ENCODE peak calls at places on chromosomes 6 and 20, in five cellular contexts. One of them, this sample, is unnamed.

GRCh38 chr6:45880139-45880538 is 135.5 kb downstream of the CLIC5 start:
- DNase-seq in A673: no peak
- DNase-seq in endodermal cell: peak
- DNase-seq in choroid plexus epithelial cell: no peak
- DNase-seq in GM12865: no peak
- DNase-seq in this sample: no peak

GRCh38 chr20:669573-669972 is 6.0 kb downstream of the SCRT2 start:
- DNase-seq in A673: no peak
- DNase-seq in endodermal cell: no peak
- DNase-seq in choroid plexus epithelial cell: no peak
- DNase-seq in GM12865: no peak
- DNase-seq in this sample: no peak

GRCh38 chr20:37845261-37845681 is 57.7 kb upstream of the VSTM2L start:
- DNase-seq in A673: peak
- DNase-seq in endodermal cell: peak
- DNase-seq in choroid plexus epithelial cell: no peak
- DNase-seq in GM12865: no peak
- DNase-seq in this sample: no peak

GRCh38 chr6:118467181-118467580 is 80.9 kb upstream of the PLN start:
- DNase-seq in A673: no peak
- DNase-seq in endodermal cell: no peak
- DNase-seq in choroid plexus epithelial cell: no peak
- DNase-seq in GM12865: peak
- DNase-seq in this sample: no peak

GRCh38 chr20:16476032-16476431 is 97.2 kb downstream of the KIF16B start:
- DNase-seq in A673: peak
- DNase-seq in endodermal cell: no peak
- DNase-seq in choroid plexus epithelial cell: peak
- DNase-seq in GM12865: peak
- DNase-seq in this sample: peak

GRCh38 chr20:53547664-53548239 is 45.9 kb downstream of the ZNF217 start:
- DNase-seq in A673: peak
- DNase-seq in endodermal cell: peak
- DNase-seq in choroid plexus epithelial cell: peak
- DNase-seq in GM12865: peak
- DNase-seq in this sample: peak

GRCh38 chr20:23060629-23061028 is 11.2 kb upstream of the THBD start:
- DNase-seq in A673: no peak
- DNase-seq in endodermal cell: no peak
- DNase-seq in choroid plexus epithelial cell: no peak
- DNase-seq in GM12865: no peak
- DNase-seq in this sample: no peak

GRCh38 chr20:4135385-4136077 is 120.2 kb upstream of the RNF24 start:
- DNase-seq in A673: peak
- DNase-seq in endodermal cell: peak
- DNase-seq in choroid plexus epithelial cell: peak
- DNase-seq in GM12865: no peak
- DNase-seq in this sample: no peak

GRCh38 chr20:12113075-12113467 is 195.4 kb downstream of the BTBD3 start:
- DNase-seq in A673: no peak
- DNase-seq in endodermal cell: no peak
- DNase-seq in choroid plexus epithelial cell: no peak
- DNase-seq in GM12865: no peak
- DNase-seq in this sample: no peak

DNA sequence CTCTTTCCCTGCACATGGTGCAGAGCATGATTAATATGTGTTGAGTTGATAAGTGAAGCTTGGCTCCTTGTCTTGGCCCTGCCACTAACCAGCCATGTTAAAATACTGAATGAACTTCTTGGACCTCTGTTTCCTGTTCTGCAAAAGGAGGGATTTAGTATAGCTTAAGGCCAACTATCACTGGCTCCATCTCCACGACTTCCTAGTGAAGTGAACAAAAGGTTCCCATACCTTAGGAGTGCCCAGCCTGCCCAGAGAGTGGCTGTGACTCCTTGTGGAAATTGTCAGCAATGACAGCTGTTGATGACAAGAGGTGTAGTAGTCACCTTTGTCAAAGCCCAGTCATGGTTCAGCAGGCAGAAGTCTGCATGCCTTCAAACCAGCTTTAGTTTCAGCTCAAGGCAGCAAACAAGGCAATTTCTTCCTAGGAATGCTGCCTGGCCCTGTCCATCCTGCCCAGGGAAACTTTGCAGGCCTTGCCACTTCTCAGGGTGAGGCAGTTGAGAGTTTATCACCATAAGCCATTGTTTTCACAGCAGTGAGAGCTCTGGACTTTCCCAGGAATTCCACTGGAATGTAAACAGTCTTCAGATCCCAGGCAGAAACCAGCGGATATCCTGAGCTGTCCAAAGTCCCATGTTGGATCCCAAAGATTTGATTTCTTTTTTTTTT is 169.7 kb upstream of the TNFAIP3 start:
- DNase-seq in A673: no peak
- DNase-seq in endodermal cell: peak
- DNase-seq in choroid plexus epithelial cell: no peak
- DNase-seq in GM12865: peak
- DNase-seq in this sample: no peak
- TF ChIP-seq CTCF in A673: no peak
- TF ChIP-seq CTCF in endodermal cell: peak
- TF ChIP-seq CTCF in choroid plexus epithelial cell: no peak
- TF ChIP-seq CTCF in GM12865: peak
- TF ChIP-seq CTCF in this sample: no peak

DNA sequence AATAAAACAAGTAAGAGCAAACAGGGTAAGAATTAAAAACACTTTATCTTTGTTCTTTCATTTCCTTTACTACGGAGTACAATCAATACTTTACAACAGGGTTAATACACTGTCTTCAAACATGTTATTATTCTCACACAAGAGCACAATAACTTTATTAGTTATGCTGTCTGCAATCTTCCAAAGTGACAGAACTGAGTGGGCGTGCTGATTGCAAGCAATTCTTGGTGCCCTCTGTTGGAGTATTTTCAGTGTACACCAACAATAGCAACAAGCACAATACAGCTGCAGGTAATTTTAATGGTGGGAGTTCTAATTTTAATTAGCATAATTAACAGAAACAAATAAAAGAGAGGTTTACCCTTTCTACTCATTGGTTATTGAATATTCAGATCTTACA is 33.9 kb upstream of the PTPRK start:
- DNase-seq in A673: peak
- DNase-seq in endodermal cell: no peak
- DNase-seq in choroid plexus epithelial cell: peak
- DNase-seq in GM12865: no peak
- DNase-seq in this sample: no peak
- TF ChIP-seq CTCF in A673: peak
- TF ChIP-seq CTCF in endodermal cell: peak
- TF ChIP-seq CTCF in choroid plexus epithelial cell: peak
- TF ChIP-seq CTCF in GM12865: no peak
- TF ChIP-seq CTCF in this sample: peak

GRCh38 chr20:51158226-51158625 is 135.3 kb upstream of the KCNG1 start:
- DNase-seq in A673: no peak
- DNase-seq in endodermal cell: no peak
- DNase-seq in choroid plexus epithelial cell: no peak
- DNase-seq in GM12865: no peak
- DNase-seq in this sample: no peak
- TF ChIP-seq CTCF in A673: no peak
- TF ChIP-seq CTCF in endodermal cell: no peak
- TF ChIP-seq CTCF in choroid plexus epithelial cell: no peak
- TF ChIP-seq CTCF in GM12865: no peak
- TF ChIP-seq CTCF in this sample: no peak

GRCh38 chr6:159852877-159853276 is 37.9 kb upstream of the MAS1 start:
- DNase-seq in A673: peak
- DNase-seq in endodermal cell: no peak
- DNase-seq in choroid plexus epithelial cell: no peak
- DNase-seq in GM12865: peak
- DNase-seq in this sample: peak
- TF ChIP-seq CTCF in A673: peak
- TF ChIP-seq CTCF in endodermal cell: peak
- TF ChIP-seq CTCF in choroid plexus epithelial cell: peak
- TF ChIP-seq CTCF in GM12865: peak
- TF ChIP-seq CTCF in this sample: peak

GRCh38 chr6:113978084-113978675 is 7.2 kb upstream of the HDAC2 start:
- DNase-seq in A673: no peak
- DNase-seq in endodermal cell: no peak
- DNase-seq in choroid plexus epithelial cell: no peak
- DNase-seq in GM12865: no peak
- DNase-seq in this sample: no peak

GRCh38 chr6:113982055-113982550 is 11.2 kb upstream of the HDAC2 start:
- DNase-seq in A673: no peak
- DNase-seq in endodermal cell: no peak
- DNase-seq in choroid plexus epithelial cell: no peak
- DNase-seq in GM12865: no peak
- DNase-seq in this sample: no peak

GRCh38 chr6:113979930-113980329 is 9.0 kb upstream of the HDAC2 start:
- DNase-seq in A673: no peak
- DNase-seq in endodermal cell: no peak
- DNase-seq in choroid plexus epithelial cell: no peak
- DNase-seq in GM12865: no peak
- DNase-seq in this sample: peak

GRCh38 chr6:113976806-113977205 is 5.9 kb upstream of the HDAC2 start:
- DNase-seq in A673: no peak
- DNase-seq in endodermal cell: no peak
- DNase-seq in choroid plexus epithelial cell: no peak
- DNase-seq in GM12865: no peak
- DNase-seq in this sample: no peak

GRCh38 chr6:113980937-113981554 is 10.1 kb upstream of the HDAC2 start:
- DNase-seq in A673: peak
- DNase-seq in endodermal cell: peak
- DNase-seq in choroid plexus epithelial cell: peak
- DNase-seq in GM12865: peak
- DNase-seq in this sample: peak
- TF ChIP-seq CTCF in A673: peak
- TF ChIP-seq CTCF in endodermal cell: peak
- TF ChIP-seq CTCF in choroid plexus epithelial cell: peak
- TF ChIP-seq CTCF in GM12865: peak
- TF ChIP-seq CTCF in this sample: peak

GRCh38 chr6:104940881-104941693 is 15.8 kb upstream of the LIN28B start:
- DNase-seq in A673: peak
- DNase-seq in endodermal cell: peak
- DNase-seq in choroid plexus epithelial cell: peak
- DNase-seq in GM12865: peak
- DNase-seq in this sample: no peak
- TF ChIP-seq CTCF in A673: peak
- TF ChIP-seq CTCF in endodermal cell: peak
- TF ChIP-seq CTCF in choroid plexus epithelial cell: peak
- TF ChIP-seq CTCF in GM12865: peak
- TF ChIP-seq CTCF in this sample: no peak

DNA sequence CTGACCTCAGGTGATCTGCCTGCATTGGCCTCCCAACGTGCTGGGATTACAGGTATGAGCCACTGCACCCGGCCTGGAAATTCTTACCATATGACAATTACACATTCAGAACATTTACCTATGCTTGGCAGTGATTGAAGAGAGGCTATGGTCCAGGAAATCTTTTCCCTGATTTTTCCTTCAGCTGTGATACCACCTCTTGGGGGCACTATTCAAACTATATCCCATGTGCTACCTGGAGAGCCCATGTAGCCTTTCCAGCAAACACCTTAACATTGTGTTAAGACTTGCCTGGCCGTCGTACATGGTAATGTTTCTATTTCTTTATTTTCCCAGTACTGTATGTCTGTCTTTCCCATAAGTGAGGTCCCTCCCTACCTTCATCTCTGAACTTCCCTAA is 61.7 kb upstream of the C20orf144 start:
- DNase-seq in A673: no peak
- DNase-seq in endodermal cell: no peak
- DNase-seq in choroid plexus epithelial cell: no peak
- DNase-seq in GM12865: no peak
- DNase-seq in this sample: no peak
- TF ChIP-seq CTCF in A673: no peak
- TF ChIP-seq CTCF in endodermal cell: peak
- TF ChIP-seq CTCF in choroid plexus epithelial cell: no peak
- TF ChIP-seq CTCF in GM12865: no peak
- TF ChIP-seq CTCF in this sample: peak

GRCh38 chr6:37115236-37115894 is 54.6 kb upstream of the PIM1 start:
- DNase-seq in A673: no peak
- DNase-seq in endodermal cell: no peak
- DNase-seq in choroid plexus epithelial cell: peak
- DNase-seq in GM12865: no peak
- DNase-seq in this sample: no peak
- TF ChIP-seq CTCF in A673: no peak
- TF ChIP-seq CTCF in endodermal cell: no peak
- TF ChIP-seq CTCF in choroid plexus epithelial cell: no peak
- TF ChIP-seq CTCF in GM12865: no peak
- TF ChIP-seq CTCF in this sample: no peak

GRCh38 chr20:62137092-62137384 is 6.2 kb downstream of the PSMA7 start:
- DNase-seq in A673: no peak
- DNase-seq in endodermal cell: no peak
- DNase-seq in choroid plexus epithelial cell: no peak
- DNase-seq in GM12865: no peak
- DNase-seq in this sample: no peak
- TF ChIP-seq CTCF in A673: peak
- TF ChIP-seq CTCF in endodermal cell: no peak
- TF ChIP-seq CTCF in choroid plexus epithelial cell: no peak
- TF ChIP-seq CTCF in GM12865: no peak
- TF ChIP-seq CTCF in this sample: peak

DNA sequence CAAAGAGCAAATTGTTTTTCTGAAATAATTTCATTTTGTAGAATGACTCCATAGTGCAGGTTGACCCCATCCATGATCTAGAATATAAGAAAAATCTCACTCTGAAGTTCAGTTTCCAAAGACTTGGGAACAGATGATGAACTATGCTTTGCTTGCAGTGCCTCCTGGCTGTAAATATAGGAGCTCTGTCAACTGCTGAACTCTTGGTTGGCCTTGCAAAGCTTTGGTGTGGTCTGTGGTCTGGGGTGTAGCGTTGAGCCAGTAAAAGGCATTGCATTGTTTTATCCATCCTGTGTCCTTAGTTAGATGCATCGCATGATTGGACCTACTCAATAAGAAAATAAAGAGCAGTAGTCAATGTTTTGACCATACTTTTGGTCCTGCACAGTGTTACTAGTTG is 104.0 kb downstream of the PLCB4 start:
- DNase-seq in A673: no peak
- DNase-seq in endodermal cell: no peak
- DNase-seq in choroid plexus epithelial cell: peak
- DNase-seq in GM12865: no peak
- DNase-seq in this sample: no peak
- TF ChIP-seq CTCF in A673: peak
- TF ChIP-seq CTCF in endodermal cell: peak
- TF ChIP-seq CTCF in choroid plexus epithelial cell: peak
- TF ChIP-seq CTCF in GM12865: no peak
- TF ChIP-seq CTCF in this sample: no peak